ENCODE peak calls at places on chromosomes 7 and 10, in six cellular contexts. M, F, G, V, Z and C are unnamed samples.

GRCh38 chr7:128221929-128222403 is 19.1 kb upstream of the LEP start:
- DNase-seq in M (peak; percentile 59), F (peak; percentile 17), G (no peak), V (no peak), Z (no peak), C (peak; percentile 76)

GRCh38 chr7:1881946-1882345 is 211.9 kb downstream of the ELFN1 start:
- DNase-seq in M (no peak), F (no peak), G (no peak), V (no peak), Z (no peak), C (no peak)

GRCh38 chr10:130463876-130464360 is 327.7 kb downstream of the GLRX3 start:
- DNase-seq in M (no peak), F (no peak), G (no peak), V (no peak), Z (no peak), C (no peak)

GRCh38 chr10:79266543-79267312 is 80.5 kb upstream of the PPIF start:
- DNase-seq in M (peak; percentile 81), F (peak; percentile 94), G (no peak), V (peak; percentile 81), Z (peak; percentile 67), C (peak; percentile 96)

GRCh38 chr7:6172331-6173295 is 99.8 kb downstream of the CYTH3 start:
- DNase-seq in M (no peak), F (no peak), G (no peak), V (no peak), Z (no peak), C (peak; percentile 78)

GRCh38 chr10:24393206-24393605 is 184.3 kb downstream of the KIAA1217 start:
- DNase-seq in M (no peak), F (peak; percentile 35), G (no peak), V (no peak), Z (no peak), C (no peak)

GRCh38 chr7:101869901-101870290 is 52.5 kb downstream of the CUX1 start:
- DNase-seq in M (no peak), F (no peak), G (no peak), V (no peak), Z (no peak), C (no peak)

GRCh38 chr10:129405389-129405788 is 61.7 kb upstream of the MGMT start:
- DNase-seq in M (no peak), F (no peak), G (no peak), V (no peak), Z (no peak), C (no peak)

GRCh38 chr10:30980951-30981616 is 50.6 kb downstream of the ZNF438 start:
- DNase-seq in M (no peak), F (peak; percentile 94), G (no peak), V (no peak), Z (peak; percentile 33), C (peak; percentile 78)

GRCh38 chr7:69823151-69823744 is 225.0 kb downstream of the AUTS2 start:
- DNase-seq in M (no peak), F (no peak), G (no peak), V (no peak), Z (no peak), C (no peak)

GRCh38 chr10:112475565-112476233 is 28.7 kb downstream of the VTI1A start:
- DNase-seq in M (no peak), F (peak; percentile 29), G (no peak), V (no peak), Z (no peak), C (peak; percentile 4)

GRCh38 chr10:101482568-101482967 is 105.5 kb downstream of the POLL start:
- DNase-seq in M (no peak), F (no peak), G (no peak), V (no peak), Z (no peak), C (no peak)

GRCh38 chr10:75065081-75065480 is 46.4 kb upstream of the SAMD8 start:
- DNase-seq in M (no peak), F (no peak), G (no peak), V (no peak), Z (no peak), C (no peak)

GRCh38 chr7:19815546-19815945 is 42.1 kb upstream of the TMEM196 start:
- DNase-seq in M (no peak), F (peak; percentile 1), G (no peak), V (no peak), Z (no peak), C (no peak)

GRCh38 chr7:99344061-99344647 is 18.5 kb downstream of the ARPC1A start:
- DNase-seq in M (no peak), F (no peak), G (no peak), V (no peak), Z (no peak), C (no peak)

GRCh38 chr10:75708060-75708459 is 276.6 kb downstream of the LRMDA start:
- DNase-seq in M (no peak), F (no peak), G (no peak), V (no peak), Z (no peak), C (no peak)

GRCh38 chr10:4684434-4684833 is 141.6 kb upstream of the AKR1E2 start:
- DNase-seq in M (no peak), F (no peak), G (no peak), V (no peak), Z (no peak), C (peak; percentile 54)

GRCh38 chr10:88059176-88059575 is 195.8 kb downstream of the PTEN start:
- DNase-seq in M (no peak), F (no peak), G (no peak), V (no peak), Z (no peak), C (no peak)

GRCh38 chr7:94559972-94560371 is 50.4 kb downstream of the CASD1 start:
- DNase-seq in M (no peak), F (no peak), G (no peak), V (no peak), Z (no peak), C (no peak)

GRCh38 chr10:17733620-17734019 is 18.4 kb upstream of the TMEM236 start:
- DNase-seq in M (no peak), F (no peak), G (no peak), V (no peak), Z (no peak), C (no peak)

GRCh38 chr7:74401137-74401859 is 52.4 kb upstream of the GTF2IRD1 start:
- DNase-seq in M (no peak), F (peak; percentile 61), G (peak; percentile 86), V (peak; percentile 40), Z (peak; percentile 77), C (peak; percentile 29)

GRCh38 chr10:118721005-118721876 is 33.5 kb downstream of the CACUL1 start:
- DNase-seq in M (no peak), F (peak; percentile 71), G (no peak), V (no peak), Z (peak; percentile 58), C (peak; percentile 33)

GRCh38 chr10:69348824-69349541 is 67.7 kb downstream of the TACR2 start:
- DNase-seq in M (peak; percentile 77), F (peak; percentile 93), G (no peak), V (no peak), Z (peak; percentile 58), C (peak; percentile 93)

GRCh38 chr7:157211710-157212109 is 73.0 kb downstream of the UBE3C start:
- DNase-seq in M (no peak), F (peak; percentile 61), G (no peak), V (no peak), Z (no peak), C (peak; percentile 41)

GRCh38 chr7:39085590-39086049 is 107.9 kb downstream of the POU6F2 start:
- DNase-seq in M (no peak), F (peak; percentile 1), G (no peak), V (no peak), Z (no peak), C (no peak)

DNA sequence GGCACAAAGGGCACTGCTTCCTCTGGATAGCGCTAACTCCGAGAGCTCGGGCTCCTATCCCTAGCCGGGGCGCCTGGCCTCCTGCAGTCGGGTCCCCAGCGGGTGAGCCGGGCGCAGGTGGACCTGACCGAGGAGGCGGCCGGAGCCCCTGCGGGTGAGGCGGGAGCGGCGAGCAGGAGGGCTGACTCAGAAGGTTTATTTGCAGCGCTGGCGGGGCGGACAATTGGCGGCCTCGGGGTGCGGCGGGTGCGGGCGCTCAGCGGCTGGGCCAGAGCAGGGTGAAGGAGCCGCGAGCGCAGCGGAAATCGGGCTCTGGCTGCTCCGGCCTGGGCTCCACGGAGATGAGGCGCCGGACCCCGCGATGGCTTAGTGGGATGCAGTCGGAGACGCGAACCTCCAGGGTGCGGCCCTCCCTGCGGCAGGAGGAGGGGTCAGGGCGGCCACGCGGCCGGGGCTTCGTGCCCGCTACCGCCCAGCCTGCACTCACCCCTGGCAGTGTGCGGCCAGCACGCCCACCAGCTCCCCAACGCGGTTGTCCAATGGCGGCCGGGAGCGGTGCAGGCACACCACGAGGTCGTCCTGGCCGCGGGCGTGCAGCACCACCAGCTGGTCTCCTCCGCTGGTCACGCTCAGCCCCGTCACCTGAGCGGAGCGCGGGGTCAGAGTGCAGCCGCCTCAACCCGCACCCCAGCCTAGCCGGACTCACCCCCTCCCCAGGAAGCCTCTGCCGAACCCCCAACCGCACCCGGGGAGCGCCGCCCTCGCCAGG is 16.1 kb downstream of the MYO1G start:
- DNase-seq in M (no peak), F (peak; percentile 34), G (peak; percentile 78), V (no peak), Z (no peak), C (peak; percentile 71)
- TF ChIP-seq CTCF in M (no peak), F (no peak), G (no peak), V (no peak), Z (no peak), C (no peak)

DNA sequence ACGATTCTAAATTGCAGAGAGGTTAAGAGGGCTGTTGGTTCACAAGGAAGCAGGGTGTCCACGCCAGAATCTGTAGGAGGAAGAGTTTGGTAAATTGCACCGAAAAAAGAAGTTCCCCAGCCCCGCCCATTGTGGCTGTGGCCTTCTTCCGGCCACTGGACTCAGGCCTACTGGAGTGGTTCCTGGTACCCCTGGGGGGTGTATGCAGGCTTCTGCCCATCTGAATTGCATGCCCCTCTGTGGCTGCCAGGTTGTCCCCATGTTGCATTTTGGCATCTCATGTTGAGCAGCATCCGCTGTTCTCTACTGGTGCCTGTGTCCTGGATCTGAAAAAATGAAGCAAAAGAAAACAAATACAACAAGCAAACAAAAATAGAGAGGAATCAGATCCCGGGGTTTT is 234.2 kb downstream of the WDR11 start:
- DNase-seq in M (no peak), F (no peak), G (no peak), V (no peak), Z (no peak), C (no peak)
- H3K4me3 ChIP-seq in M (no peak overlapping the region), F (no peak overlapping the region), G (no peak overlapping the region), V (no peak overlapping the region), Z (no peak overlapping the region), C (no peak overlapping the region)

GRCh38 chr10:110872145-110872983 is 636 bp downstream of the PDCD4 start:
- DNase-seq in M (no peak), F (peak; percentile 89), G (peak; percentile 97), V (peak; percentile 77), Z (peak; percentile 75), C (no peak)
- TF ChIP-seq CTCF in M (peak; percentile 33), F (peak; percentile 31), G (no peak), V (peak; percentile 29), Z (no peak), C (peak; percentile 17)

GRCh38 chr7:27182285-27182827 is 2.7 kb downstream of the HOXA11 start:
- DNase-seq in M (no peak), F (no peak), G (peak; percentile 29), V (no peak), Z (peak; percentile 14), C (peak; percentile 46)

GRCh38 chr7:27185013-27185707 is at the start of gene HOXA11:
- DNase-seq in M (peak; percentile 94), F (peak; percentile 21), G (peak; percentile 63), V (no peak), Z (peak; percentile 83), C (peak; percentile 97)

GRCh38 chr7:27184342-27185012 is 555 bp downstream of the HOXA11 start:
- DNase-seq in M (no peak), F (peak; percentile 19), G (peak; percentile 75), V (no peak), Z (peak; percentile 67), C (no peak)

GRCh38 chr7:27182861-27183681 is 2.0 kb downstream of the HOXA11 start:
- DNase-seq in M (no peak), F (no peak), G (peak; percentile 69), V (no peak), Z (peak; percentile 20), C (peak; percentile 56)

GRCh38 chr7:27183682-27184341 is 1.2 kb downstream of the HOXA11 start:
- DNase-seq in M (no peak), F (no peak), G (peak; percentile 58), V (no peak), Z (peak; percentile 24), C (no peak)
- H3K4me3 ChIP-seq in M (peak overlapping the region; percentile 88), F (peak overlapping the region; percentile 29), G (peak overlapping the region; percentile 35), V (peak overlapping the region; percentile 43), Z (peak overlapping the region; percentile 72), C (peak overlapping the region; percentile 93)